ENCODE peak calls at places on chromosomes 12 and 14, in eight cellular contexts. One of them, this sample, is unnamed.

GRCh38 chr14:104096751-104097700 is 11.5 kb downstream of the ASPG start:
- DNase-seq in cardiac muscle cell: no peak
- DNase-seq in Peyer's patch: no peak
- DNase-seq in GM23248: peak
- DNase-seq in uterus: no peak
- DNase-seq in OCI-LY7: peak
- DNase-seq in neuronal stem cell: no peak
- DNase-seq in foreskin fibroblast: no peak
- DNase-seq in this sample: no peak

GRCh38 chr12:57124259-57124877 is 3.9 kb upstream of the LRP1 start:
- DNase-seq in foreskin fibroblast: peak
- DNase-seq in GM23248: peak
- DNase-seq in OCI-LY7: peak
- DNase-seq in Peyer's patch: peak
- DNase-seq in neuronal stem cell: peak
- DNase-seq in cardiac muscle cell: peak
- DNase-seq in uterus: peak
- DNase-seq in this sample: no peak

GRCh38 chr12:57893460-57894353 is 47.2 kb upstream of the CTDSP2 start:
- DNase-seq in GM23248: peak
- DNase-seq in Peyer's patch: peak
- DNase-seq in cardiac muscle cell: peak
- DNase-seq in foreskin fibroblast: peak
- DNase-seq in OCI-LY7: no peak
- DNase-seq in uterus: peak
- DNase-seq in neuronal stem cell: no peak
- DNase-seq in this sample: peak

GRCh38 chr12:66497000-66497897 is 181.6 kb downstream of the GRIP1 start:
- DNase-seq in uterus: no peak
- DNase-seq in OCI-LY7: no peak
- DNase-seq in cardiac muscle cell: peak
- DNase-seq in Peyer's patch: no peak
- DNase-seq in foreskin fibroblast: no peak
- DNase-seq in GM23248: no peak
- DNase-seq in neuronal stem cell: no peak
- DNase-seq in this sample: no peak

GRCh38 chr14:90785474-90785873 is 30.8 kb downstream of the TTC7B start:
- DNase-seq in cardiac muscle cell: peak
- DNase-seq in uterus: peak
- DNase-seq in GM23248: peak
- DNase-seq in foreskin fibroblast: no peak
- DNase-seq in Peyer's patch: peak
- DNase-seq in neuronal stem cell: no peak
- DNase-seq in OCI-LY7: no peak
- DNase-seq in this sample: no peak

GRCh38 chr12:76080017-76080728 is 4.3 kb downstream of the NAP1L1 start:
- DNase-seq in uterus: no peak
- DNase-seq in GM23248: peak
- DNase-seq in foreskin fibroblast: no peak
- DNase-seq in OCI-LY7: no peak
- DNase-seq in neuronal stem cell: no peak
- DNase-seq in Peyer's patch: no peak
- DNase-seq in cardiac muscle cell: no peak
- DNase-seq in this sample: no peak

GRCh38 chr12:7242176-7243101 is 53.0 kb downstream of the PEX5 start:
- DNase-seq in Peyer's patch: no peak
- DNase-seq in cardiac muscle cell: no peak
- DNase-seq in uterus: no peak
- DNase-seq in foreskin fibroblast: no peak
- DNase-seq in neuronal stem cell: no peak
- DNase-seq in GM23248: no peak
- DNase-seq in OCI-LY7: no peak
- DNase-seq in this sample: no peak

GRCh38 chr14:104109121-104109541 is 23.6 kb downstream of the ASPG start:
- DNase-seq in neuronal stem cell: no peak
- DNase-seq in GM23248: no peak
- DNase-seq in Peyer's patch: peak
- DNase-seq in foreskin fibroblast: no peak
- DNase-seq in uterus: peak
- DNase-seq in OCI-LY7: no peak
- DNase-seq in cardiac muscle cell: no peak
- DNase-seq in this sample: no peak

GRCh38 chr12:105228494-105228893 is 7.5 kb downstream of the APPL2 start:
- DNase-seq in Peyer's patch: no peak
- DNase-seq in GM23248: peak
- DNase-seq in OCI-LY7: no peak
- DNase-seq in foreskin fibroblast: peak
- DNase-seq in cardiac muscle cell: peak
- DNase-seq in neuronal stem cell: no peak
- DNase-seq in uterus: no peak
- DNase-seq in this sample: peak

GRCh38 chr14:91473046-91473445 is 37.1 kb downstream of the PPP4R3A start:
- DNase-seq in Peyer's patch: no peak
- DNase-seq in GM23248: no peak
- DNase-seq in foreskin fibroblast: no peak
- DNase-seq in neuronal stem cell: no peak
- DNase-seq in uterus: no peak
- DNase-seq in OCI-LY7: no peak
- DNase-seq in cardiac muscle cell: no peak
- DNase-seq in this sample: no peak

GRCh38 chr12:15584366-15585041 is 204.7 kb downstream of the EPS8 start:
- DNase-seq in cardiac muscle cell: peak
- DNase-seq in GM23248: peak
- DNase-seq in OCI-LY7: peak
- DNase-seq in uterus: peak
- DNase-seq in Peyer's patch: peak
- DNase-seq in neuronal stem cell: peak
- DNase-seq in foreskin fibroblast: peak
- DNase-seq in this sample: peak

GRCh38 chr12:20695232-20695631 is at the start of gene SLCO1C1:
- DNase-seq in neuronal stem cell: no peak
- DNase-seq in GM23248: no peak
- DNase-seq in Peyer's patch: no peak
- DNase-seq in cardiac muscle cell: no peak
- DNase-seq in OCI-LY7: no peak
- DNase-seq in uterus: no peak
- DNase-seq in foreskin fibroblast: no peak
- DNase-seq in this sample: no peak

GRCh38 chr12:89597770-89598169 is 71.9 kb upstream of the POC1B start:
- DNase-seq in Peyer's patch: no peak
- DNase-seq in GM23248: no peak
- DNase-seq in neuronal stem cell: no peak
- DNase-seq in foreskin fibroblast: no peak
- DNase-seq in OCI-LY7: no peak
- DNase-seq in uterus: no peak
- DNase-seq in cardiac muscle cell: no peak
- DNase-seq in this sample: no peak

GRCh38 chr12:126588586-126589249 is 1523.5 kb downstream of the AACS start:
- DNase-seq in cardiac muscle cell: no peak
- DNase-seq in foreskin fibroblast: no peak
- DNase-seq in OCI-LY7: no peak
- DNase-seq in uterus: no peak
- DNase-seq in Peyer's patch: no peak
- DNase-seq in neuronal stem cell: no peak
- DNase-seq in GM23248: no peak
- DNase-seq in this sample: peak

GRCh38 chr12:118282767-118283166 is 89.9 kb downstream of the TAOK3 start:
- DNase-seq in uterus: no peak
- DNase-seq in cardiac muscle cell: no peak
- DNase-seq in foreskin fibroblast: no peak
- DNase-seq in OCI-LY7: no peak
- DNase-seq in GM23248: no peak
- DNase-seq in Peyer's patch: no peak
- DNase-seq in neuronal stem cell: no peak
- DNase-seq in this sample: no peak

GRCh38 chr12:107267604-107268003 is 174.3 kb upstream of the CRY1 start:
- DNase-seq in neuronal stem cell: no peak
- DNase-seq in uterus: no peak
- DNase-seq in GM23248: no peak
- DNase-seq in OCI-LY7: no peak
- DNase-seq in Peyer's patch: no peak
- DNase-seq in cardiac muscle cell: no peak
- DNase-seq in foreskin fibroblast: no peak
- DNase-seq in this sample: no peak

GRCh38 chr14:29320261-29320660 is 553.7 kb downstream of the FOXG1 start:
- DNase-seq in uterus: no peak
- DNase-seq in OCI-LY7: no peak
- DNase-seq in neuronal stem cell: no peak
- DNase-seq in Peyer's patch: no peak
- DNase-seq in cardiac muscle cell: peak
- DNase-seq in foreskin fibroblast: peak
- DNase-seq in GM23248: peak
- DNase-seq in this sample: no peak

GRCh38 chr14:72472845-72473244 is 421.1 kb downstream of the DPF3 start:
- DNase-seq in OCI-LY7: no peak
- DNase-seq in GM23248: peak
- DNase-seq in Peyer's patch: no peak
- DNase-seq in foreskin fibroblast: no peak
- DNase-seq in neuronal stem cell: no peak
- DNase-seq in uterus: no peak
- DNase-seq in cardiac muscle cell: no peak
- DNase-seq in this sample: no peak

GRCh38 chr12:85325452-85325851 is 45.4 kb downstream of the ALX1 start:
- DNase-seq in OCI-LY7: no peak
- DNase-seq in GM23248: no peak
- DNase-seq in Peyer's patch: no peak
- DNase-seq in cardiac muscle cell: no peak
- DNase-seq in neuronal stem cell: peak
- DNase-seq in foreskin fibroblast: no peak
- DNase-seq in uterus: no peak
- DNase-seq in this sample: no peak

GRCh38 chr14:58584383-58584782 is 53.4 kb upstream of the DACT1 start:
- DNase-seq in cardiac muscle cell: no peak
- DNase-seq in neuronal stem cell: no peak
- DNase-seq in foreskin fibroblast: no peak
- DNase-seq in OCI-LY7: no peak
- DNase-seq in GM23248: peak
- DNase-seq in uterus: no peak
- DNase-seq in Peyer's patch: no peak
- DNase-seq in this sample: no peak

GRCh38 chr12:45863332-45863731 is 127.0 kb downstream of the SCAF11 start:
- DNase-seq in neuronal stem cell: no peak
- DNase-seq in OCI-LY7: no peak
- DNase-seq in cardiac muscle cell: no peak
- DNase-seq in uterus: no peak
- DNase-seq in GM23248: no peak
- DNase-seq in foreskin fibroblast: no peak
- DNase-seq in Peyer's patch: no peak
- DNase-seq in this sample: no peak

GRCh38 chr12:3293013-3293412 is 198.0 kb upstream of the PRMT8 start:
- DNase-seq in OCI-LY7: no peak
- DNase-seq in Peyer's patch: no peak
- DNase-seq in GM23248: no peak
- DNase-seq in uterus: no peak
- DNase-seq in cardiac muscle cell: no peak
- DNase-seq in foreskin fibroblast: no peak
- DNase-seq in neuronal stem cell: no peak
- DNase-seq in this sample: no peak

DNA sequence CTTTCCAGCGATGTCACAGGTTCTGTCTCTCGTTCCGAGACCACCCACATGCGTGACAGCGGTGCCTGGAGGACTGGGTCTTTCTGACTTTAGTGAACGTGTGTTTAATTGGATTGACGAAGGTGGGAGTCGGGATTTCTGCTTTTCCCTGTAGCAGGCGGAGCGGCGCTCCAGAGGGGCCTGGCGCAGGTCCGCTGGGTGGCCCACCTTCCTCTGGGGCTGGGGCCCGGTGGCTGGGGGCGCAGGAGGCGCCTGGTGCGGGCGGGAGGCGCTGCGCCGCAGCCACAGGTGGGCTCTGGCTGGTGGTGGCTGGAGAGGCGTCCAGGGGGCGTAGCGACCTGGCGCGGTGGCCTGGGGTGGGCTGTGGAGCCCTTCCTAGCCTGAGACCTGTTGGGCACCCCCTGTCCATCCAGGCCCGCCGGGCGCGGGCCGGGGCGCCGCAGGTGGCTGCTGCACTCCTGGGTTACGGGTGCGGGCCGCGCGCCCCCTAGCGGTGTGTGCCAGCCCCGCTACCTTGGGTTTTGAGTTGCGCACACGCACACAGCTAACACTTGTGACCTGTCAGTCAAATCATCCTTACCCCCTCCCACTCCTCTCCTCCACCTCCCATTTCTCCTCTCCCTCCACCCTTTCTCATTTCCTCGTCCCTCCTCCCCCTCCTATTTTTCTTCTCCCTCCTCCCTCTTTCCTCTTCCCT is 2.0 kb downstream of the MEG3 start:
- DNase-seq in foreskin fibroblast: peak
- DNase-seq in cardiac muscle cell: peak
- DNase-seq in Peyer's patch: no peak
- DNase-seq in OCI-LY7: no peak
- DNase-seq in GM23248: peak
- DNase-seq in uterus: no peak
- DNase-seq in neuronal stem cell: no peak
- DNase-seq in this sample: peak
- H3K4me3 ChIP-seq in foreskin fibroblast: peak
- H3K4me3 ChIP-seq in cardiac muscle cell: no peak
- H3K4me3 ChIP-seq in Peyer's patch: peak
- H3K4me3 ChIP-seq in OCI-LY7: no peak
- H3K4me3 ChIP-seq in GM23248: peak
- H3K4me3 ChIP-seq in uterus: peak
- H3K4me3 ChIP-seq in neuronal stem cell: no peak
- H3K4me3 ChIP-seq in this sample: peak

GRCh38 chr12:68930178-68930577 is 2.8 kb downstream of the CPM start:
- DNase-seq in neuronal stem cell: no peak
- DNase-seq in OCI-LY7: no peak
- DNase-seq in GM23248: no peak
- DNase-seq in cardiac muscle cell: no peak
- DNase-seq in foreskin fibroblast: no peak
- DNase-seq in Peyer's patch: no peak
- DNase-seq in uterus: no peak
- DNase-seq in this sample: no peak
- H3K4me3 ChIP-seq in neuronal stem cell: no peak
- H3K4me3 ChIP-seq in OCI-LY7: no peak
- H3K4me3 ChIP-seq in GM23248: no peak
- H3K4me3 ChIP-seq in cardiac muscle cell: no peak
- H3K4me3 ChIP-seq in foreskin fibroblast: no peak
- H3K4me3 ChIP-seq in Peyer's patch: peak
- H3K4me3 ChIP-seq in uterus: no peak
- H3K4me3 ChIP-seq in this sample: no peak

GRCh38 chr12:128820723-128821432 is 2.9 kb downstream of the SLC15A4 start:
- DNase-seq in GM23248: no peak
- DNase-seq in Peyer's patch: peak
- DNase-seq in uterus: no peak
- DNase-seq in foreskin fibroblast: no peak
- DNase-seq in cardiac muscle cell: no peak
- DNase-seq in OCI-LY7: peak
- DNase-seq in neuronal stem cell: no peak
- DNase-seq in this sample: no peak
- H3K4me3 ChIP-seq in GM23248: no peak
- H3K4me3 ChIP-seq in Peyer's patch: no peak
- H3K4me3 ChIP-seq in uterus: no peak
- H3K4me3 ChIP-seq in foreskin fibroblast: no peak
- H3K4me3 ChIP-seq in cardiac muscle cell: no peak
- H3K4me3 ChIP-seq in OCI-LY7: peak
- H3K4me3 ChIP-seq in neuronal stem cell: no peak
- H3K4me3 ChIP-seq in this sample: no peak

DNA sequence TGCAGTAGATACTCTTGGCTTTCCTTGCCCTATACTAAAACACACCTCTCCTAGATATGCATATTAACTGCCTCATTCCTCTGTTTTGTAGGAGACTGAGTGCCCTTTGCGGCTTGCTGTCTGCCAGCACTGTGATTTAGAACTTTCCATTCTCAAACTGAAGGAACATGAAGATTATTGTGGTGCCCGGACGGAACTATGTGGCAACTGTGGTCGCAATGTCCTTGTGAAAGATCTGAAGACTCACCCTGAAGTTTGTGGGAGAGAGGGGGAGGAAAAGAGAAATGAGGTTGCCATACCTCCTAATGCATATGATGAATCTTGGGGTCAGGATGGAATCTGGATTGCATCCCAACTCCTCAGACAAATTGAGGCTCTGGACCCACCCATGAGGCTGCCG is 15.4 kb downstream of the TRAFD1 start:
- DNase-seq in Peyer's patch: no peak
- DNase-seq in uterus: no peak
- DNase-seq in foreskin fibroblast: no peak
- DNase-seq in neuronal stem cell: no peak
- DNase-seq in cardiac muscle cell: no peak
- DNase-seq in OCI-LY7: no peak
- DNase-seq in GM23248: no peak
- DNase-seq in this sample: no peak
- H3K4me3 ChIP-seq in Peyer's patch: no peak
- H3K4me3 ChIP-seq in uterus: no peak
- H3K4me3 ChIP-seq in foreskin fibroblast: no peak
- H3K4me3 ChIP-seq in neuronal stem cell: no peak
- H3K4me3 ChIP-seq in cardiac muscle cell: no peak
- H3K4me3 ChIP-seq in OCI-LY7: no peak
- H3K4me3 ChIP-seq in GM23248: no peak
- H3K4me3 ChIP-seq in this sample: no peak

This sample was measured in skeletal muscle cell.